ENCODE peak calls at places on chromosomes 1 and 21, in four cellular contexts. N is fibroblast of lung, M is AG04450, C is mesendoderm. K is an unnamed sample.

GRCh38 chr1:212613440-212614335 is 5.1 kb downstream of the ATF3 start:
- DNase-seq in N (no peak), M (no peak), C (no peak), K (no peak)

GRCh38 chr1:153598309-153599172 is 14.4 kb downstream of the S100A16 start:
- DNase-seq in N (peak; percentile 58), M (no peak), C (peak; percentile 91), K (no peak)

GRCh38 chr1:30040081-30041019 is 683.0 kb downstream of the MATN1 start:
- DNase-seq in N (no peak), M (no peak), C (no peak), K (no peak)

GRCh38 chr1:85850238-85850637 is 142.0 kb upstream of the ZNHIT6 start:
- DNase-seq in N (peak; percentile 91), M (peak; percentile 82), C (peak; percentile 67), K (no peak)

GRCh38 chr1:174160109-174160473 is 771 bp downstream of the RABGAP1L start:
- DNase-seq in N (peak; percentile 30), M (no peak), C (peak; percentile 49), K (peak; percentile 22)

GRCh38 chr1:180507826-180508724 is 5.7 kb upstream of the ACBD6 start:
- DNase-seq in N (peak; percentile 96), M (peak; percentile 85), C (no peak), K (no peak)

GRCh38 chr1:92883297-92883696 is 51.5 kb downstream of the RPL5 start:
- DNase-seq in N (no peak), M (no peak), C (no peak), K (no peak)

GRCh38 chr21:45011911-45012660 is 62.3 kb upstream of the ADARB1 start:
- DNase-seq in N (peak; percentile 77), M (peak; percentile 79), C (peak; percentile 100), K (no peak)

GRCh38 chr1:185459141-185459540 is 142.1 kb upstream of the IVNS1ABP start:
- DNase-seq in N (no peak), M (no peak), C (no peak), K (no peak)

GRCh38 chr1:9275567-9276034 is 17.1 kb upstream of the SPSB1 start:
- DNase-seq in N (peak; percentile 86), M (no peak), C (peak; percentile 70), K (no peak)

GRCh38 chr1:197269053-197269452 is 1.0 kb downstream of the CRB1 start:
- DNase-seq in N (no peak), M (no peak), C (no peak), K (no peak)

GRCh38 chr1:230350208-230350921 is 75.8 kb downstream of the PGBD5 start:
- DNase-seq in N (no peak), M (no peak), C (no peak), K (no peak)

GRCh38 chr1:17984510-17985085 is 123.0 kb upstream of the IGSF21 start:
- DNase-seq in N (no peak), M (no peak), C (peak; percentile 61), K (no peak)

GRCh38 chr1:193190096-193190744 is 3.8 kb upstream of the B3GALT2 start:
- DNase-seq in N (peak; percentile 53), M (no peak), C (no peak), K (no peak)

GRCh38 chr1:113205980-113206766 is 133.2 kb downstream of the LRIG2 start:
- DNase-seq in N (no peak), M (no peak), C (no peak), K (no peak)

GRCh38 chr21:38989745-38990423 is 184.2 kb downstream of the ETS2 start:
- DNase-seq in N (peak; percentile 85), M (peak; percentile 87), C (no peak), K (peak; percentile 75)

GRCh38 chr1:22618056-22618455 is 18.4 kb upstream of the C1QA start:
- DNase-seq in N (no peak), M (no peak), C (no peak), K (no peak)

GRCh38 chr1:46446646-46447498 is 42.8 kb upstream of the DMBX1 start:
- DNase-seq in N (peak; percentile 65), M (peak; percentile 10), C (peak; percentile 90), K (peak; percentile 63)

GRCh38 chr1:201085902-201086735 is 26.1 kb downstream of the CACNA1S start:
- DNase-seq in N (peak; percentile 44), M (no peak), C (peak; percentile 74), K (peak; percentile 43)

GRCh38 chr1:92291372-92291999 is 7.3 kb downstream of the GLMN start:
- DNase-seq in N (peak; percentile 82), M (peak; percentile 44), C (peak; percentile 67), K (peak; percentile 22)

GRCh38 chr1:202143011-202143767 is 1.3 kb downstream of the ARL8A start:
- DNase-seq in N (no peak), M (no peak), C (no peak), K (no peak)

GRCh38 chr21:44988607-44989537 is 49.0 kb downstream of the SLX9 start:
- DNase-seq in N (no peak), M (no peak), C (no peak), K (no peak)

GRCh38 chr1:211813590-211813989 is 17.0 kb downstream of the LPGAT1 start:
- DNase-seq in N (peak; percentile 46), M (no peak), C (no peak), K (peak; percentile 72)

GRCh38 chr21:41970099-41970391 is 16.2 kb upstream of the C2CD2 start:
- DNase-seq in N (no peak), M (no peak), C (no peak), K (no peak)

GRCh38 chr1:197395209-197395608 is 127.2 kb downstream of the CRB1 start:
- DNase-seq in N (no peak), M (no peak), C (no peak), K (no peak)

GRCh38 chr21:37337831-37338230 is 28.7 kb upstream of the DYRK1A start:
- DNase-seq in N (no peak), M (no peak), C (no peak), K (no peak)

GRCh38 chr1:182965861-182966260 is 12.9 kb upstream of the SHCBP1L start:
- DNase-seq in N (no peak), M (no peak), C (no peak), K (no peak)

GRCh38 chr1:32001863-32002262 is 11.8 kb upstream of the KHDRBS1 start:
- DNase-seq in N (no peak), M (no peak), C (no peak), K (no peak)

GRCh38 chr1:233020441-233020840 is 70.0 kb downstream of the NTPCR start:
- DNase-seq in N (no peak), M (no peak), C (peak; percentile 89), K (no peak)

GRCh38 chr1:172719694-172720138 is 60.8 kb downstream of the FASLG start:
- DNase-seq in N (peak; percentile 72), M (no peak), C (peak; percentile 70), K (no peak)

GRCh38 chr1:155127672-155128468 is at the start of gene EFNA1:
- DNase-seq in N (peak; percentile 5), M (no peak), C (peak; percentile 54), K (peak; percentile 85)

GRCh38 chr1:162213281-162213909 is 143.9 kb downstream of the NOS1AP start:
- DNase-seq in N (peak; percentile 56), M (no peak), C (no peak), K (peak; percentile 94)

GRCh38 chr1:230831706-230832105 is 36.6 kb downstream of the C1orf198 start:
- DNase-seq in N (no peak), M (no peak), C (no peak), K (no peak)

GRCh38 chr1:54865238-54866073 is 21.5 kb downstream of the DHCR24 start:
- DNase-seq in N (no peak), M (no peak), C (no peak), K (no peak)

GRCh38 chr1:58789322-58789856 is 5.5 kb upstream of the JUN start:
- DNase-seq in N (no peak), M (no peak), C (peak; percentile 21), K (no peak)

GRCh38 chr1:46520063-46520911 is 30.7 kb downstream of the DMBX1 start:
- DNase-seq in N (peak; percentile 18), M (peak; percentile 27), C (peak; percentile 59), K (no peak)

GRCh38 chr1:14757260-14757625 is 158.8 kb downstream of the KAZN start:
- DNase-seq in N (no peak), M (no peak), C (no peak), K (no peak)

GRCh38 chr1:232192781-232193450 is 437.0 kb downstream of the SIPA1L2 start:
- DNase-seq in N (no peak), M (no peak), C (no peak), K (no peak)

GRCh38 chr1:90725961-90726715 is 9.0 kb upstream of the BARHL2 start:
- DNase-seq in N (peak; percentile 20), M (no peak), C (peak; percentile 60), K (no peak)

GRCh38 chr1:90728656-90729257 is 11.7 kb upstream of the BARHL2 start:
- DNase-seq in N (no peak), M (no peak), C (no peak), K (no peak)

GRCh38 chr1:90725341-90725960 is 8.3 kb upstream of the BARHL2 start:
- DNase-seq in N (no peak), M (no peak), C (no peak), K (no peak)

GRCh38 chr1:90727917-90728655 is 11.0 kb upstream of the BARHL2 start:
- DNase-seq in N (no peak), M (no peak), C (no peak), K (no peak)

GRCh38 chr1:90726716-90727480 is 9.8 kb upstream of the BARHL2 start:
- DNase-seq in N (no peak), M (no peak), C (peak; percentile 48), K (no peak)
- H3K27me3 ChIP-seq in N (peaks cover 93% of the 10 kb centered on the region), M (peaks cover 93% of the 10 kb centered on the region), C (peaks cover 75% of the 10 kb centered on the region), K (peaks cover 69% of the 10 kb centered on the region)

GRCh38 chr1:170664828-170665617 is 1.1 kb downstream of the PRRX1 start:
- DNase-seq in N (peak; percentile 74), M (no peak), C (peak; percentile 52), K (no peak)
- H3K27me3 ChIP-seq in N (no peaks in the 10 kb centered on the region), M (no peaks in the 10 kb centered on the region), C (peaks cover 83% of the 10 kb centered on the region), K (no peaks in the 10 kb centered on the region)

DNA sequence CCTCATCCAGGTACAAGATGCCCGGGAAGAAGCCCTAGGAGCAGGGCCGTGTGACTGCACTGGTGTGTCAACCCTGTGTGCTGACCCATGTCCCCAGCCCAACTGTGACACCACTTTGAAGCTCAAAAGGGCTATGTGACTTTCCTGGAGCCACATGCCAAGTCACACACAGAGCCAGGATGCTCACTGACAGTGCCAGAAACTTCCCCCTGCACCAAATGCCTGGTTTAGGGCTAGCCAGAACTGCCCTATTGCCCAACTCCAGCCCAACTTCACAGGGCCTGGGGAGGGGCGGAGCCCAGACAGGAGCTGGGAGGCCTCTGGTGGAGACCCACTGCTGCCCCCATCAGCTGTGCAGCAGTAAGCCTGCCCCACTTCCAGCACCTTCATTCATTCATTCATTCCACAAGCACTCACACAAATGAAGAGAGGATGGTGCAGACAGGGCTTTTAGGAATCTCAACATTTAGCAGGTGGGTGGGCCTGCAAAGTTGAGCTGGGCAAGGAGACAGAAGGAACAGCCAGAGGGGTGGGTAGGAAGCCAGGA is 36.7 kb downstream of the KCNQ4 start:
- DNase-seq in N (no peak), M (no peak), C (peak; percentile 72), K (no peak)
- H3K27me3 ChIP-seq in N (peaks cover 9% of the 10 kb centered on the region), M (peaks cover 47% of the 10 kb centered on the region), C (no peaks in the 10 kb centered on the region), K (no peaks in the 10 kb centered on the region)

DNA sequence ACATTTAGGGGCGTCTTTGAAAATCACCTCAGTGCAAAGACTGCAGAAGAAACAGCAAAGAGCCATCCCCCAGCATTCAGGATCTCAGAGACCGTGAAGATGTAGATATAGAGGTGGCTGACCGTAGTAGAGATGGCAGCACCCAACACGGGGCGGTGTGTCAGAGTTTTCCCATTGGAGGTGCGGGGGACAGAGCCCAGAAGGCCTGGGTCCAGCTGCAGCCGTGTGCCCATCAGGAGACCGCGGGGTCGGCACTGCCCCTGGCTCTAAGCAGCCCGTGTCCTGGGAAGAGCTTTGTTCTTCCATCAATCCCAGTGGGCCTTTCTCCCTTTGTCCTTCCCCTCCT is 1.1 kb downstream of the GABRD start:
- DNase-seq in N (no peak), M (no peak), C (no peak), K (no peak)
- H3K27me3 ChIP-seq in N (peaks cover 34% of the 10 kb centered on the region), M (peaks cover 71% of the 10 kb centered on the region), C (peaks cover 5% of the 10 kb centered on the region), K (peaks cover 26% of the 10 kb centered on the region)

GRCh38 chr1:62434612-62434994 is 2.2 kb upstream of the USP1 start:
- DNase-seq in N (no peak), M (no peak), C (no peak), K (no peak)
- H3K27me3 ChIP-seq in N (peaks cover 3% of the 10 kb centered on the region), M (peaks cover 12% of the 10 kb centered on the region), C (no peaks in the 10 kb centered on the region), K (no peaks in the 10 kb centered on the region)

K was measured in prostate gland.